ENCODE peak calls at places on chromosomes 13 and 19, in ten cellular contexts. P, O, Z, C, K, M, G, L, J and S are unnamed samples.

GRCh38 chr19:46737761-46738171 is 8.1 kb upstream of the FKRP start:
- DNase-seq in O (no peak), C (no peak), G (no peak), P (no peak), L (no peak), Z (no peak), K (no peak), M (no peak), J (no peak), S (no peak)

GRCh38 chr19:42420055-42420544 is 7.1 kb downstream of the LIPE start:
- DNase-seq in C (peak), J (peak), Z (peak), G (no peak), P (no peak), M (peak), K (peak), L (peak), O (no peak), S (peak)

GRCh38 chr13:27374126-27374613 is 50.2 kb upstream of the GTF3A start:
- DNase-seq in G (no peak), Z (no peak), P (no peak), C (no peak), K (no peak), M (no peak), J (no peak), L (no peak), O (no peak), S (no peak)

GRCh38 chr13:105567951-105568510 is 967.4 kb downstream of the EFNB2 start:
- DNase-seq in J (no peak), Z (no peak), G (no peak), O (no peak), C (no peak), M (no peak), L (no peak), K (no peak), P (no peak), S (no peak)

GRCh38 chr19:36672368-36672767 is 5.7 kb upstream of the ZNF461 start:
- DNase-seq in P (no peak), L (no peak), K (no peak), M (no peak), C (no peak), O (no peak), G (no peak), J (no peak), Z (no peak), S (no peak)

GRCh38 chr13:97573011-97573410 is 139.0 kb downstream of the RAP2A start:
- DNase-seq in G (no peak), P (no peak), K (peak), M (no peak), Z (no peak), J (no peak), C (no peak), L (no peak), O (no peak), S (no peak)

GRCh38 chr19:53991224-53992113 is at the start of gene CACNG6:
- DNase-seq in G (no peak), K (peak), P (no peak), Z (peak), C (no peak), J (no peak), O (no peak), L (no peak), M (no peak), S (no peak)

GRCh38 chr13:42478531-42479156 is 95.3 kb upstream of the TNFSF11 start:
- DNase-seq in Z (no peak), K (peak), P (no peak), C (no peak), J (peak), G (no peak), L (no peak), M (no peak), O (no peak), S (no peak)

GRCh38 chr19:1079566-1080111 is 12.7 kb downstream of the ARHGAP45 start:
- DNase-seq in P (no peak), G (no peak), L (peak), K (no peak), Z (peak), O (no peak), M (no peak), J (no peak), C (peak), S (no peak)

GRCh38 chr13:56864451-56864850 is 276.3 kb upstream of the PRR20A start:
- DNase-seq in M (peak), P (no peak), J (no peak), O (no peak), G (no peak), Z (no peak), C (no peak), L (no peak), K (no peak), S (no peak)

GRCh38 chr19:4553092-4553695 is 6.3 kb downstream of the SEMA6B start:
- DNase-seq in P (no peak), C (no peak), O (no peak), G (no peak), K (no peak), L (no peak), J (no peak), M (no peak), Z (no peak), S (no peak)

GRCh38 chr13:25738342-25738771 is 313.5 kb downstream of the SHISA2 start:
- DNase-seq in L (no peak), G (no peak), P (no peak), O (no peak), K (no peak), Z (no peak), J (no peak), C (no peak), M (peak), S (no peak)

GRCh38 chr13:99415014-99415650 is 86.1 kb upstream of the TM9SF2 start:
- DNase-seq in O (peak), C (no peak), M (no peak), P (no peak), Z (no peak), J (no peak), G (peak), L (no peak), K (no peak), S (no peak)

GRCh38 chr19:38245826-38246498 is 10.2 kb downstream of the PPP1R14A start:
- DNase-seq in C (no peak), G (peak), O (no peak), Z (no peak), K (no peak), L (no peak), J (no peak), M (no peak), P (no peak), S (no peak)

GRCh38 chr13:76720416-76720815 is 165.8 kb downstream of the KCTD12 start:
- DNase-seq in C (no peak), L (no peak), M (no peak), P (no peak), O (no peak), K (no peak), J (no peak), G (no peak), Z (no peak), S (no peak)

GRCh38 chr19:46976845-46977320 is 42.8 kb upstream of the NPAS1 start:
- DNase-seq in C (peak), G (peak), L (no peak), M (peak), Z (peak), K (peak), P (no peak), J (no peak), O (no peak), S (peak)

GRCh38 chr19:44653343-44653742 is 9.6 kb downstream of the PVR start:
- DNase-seq in C (no peak), P (no peak), Z (no peak), K (no peak), L (no peak), G (no peak), J (no peak), O (no peak), M (no peak), S (no peak)

GRCh38 chr19:44890366-44891015 is 563 bp upstream of the TOMM40 start:
- DNase-seq in G (peak), O (peak), C (peak), L (no peak), Z (peak), P (no peak), J (peak), M (peak), K (no peak), S (peak)

GRCh38 chr19:460877-461609 is at the start of gene SHC2:
- DNase-seq in C (no peak), P (no peak), L (no peak), O (no peak), M (no peak), K (peak), Z (no peak), G (no peak), J (no peak), S (no peak)

GRCh38 chr19:18300930-18301717 is 19.7 kb upstream of the JUND start:
- DNase-seq in O (no peak), M (peak), Z (no peak), G (peak), J (no peak), C (peak), L (no peak), P (peak), K (no peak), S (no peak)

GRCh38 chr13:48539550-48539949 is 6.7 kb upstream of the RCBTB2 start:
- DNase-seq in K (no peak), L (no peak), P (no peak), Z (no peak), C (no peak), O (no peak), M (no peak), G (no peak), J (no peak), S (no peak)

GRCh38 chr19:33192010-33192409 is 2.1 kb upstream of the LRP3 start:
- DNase-seq in O (no peak), G (no peak), P (no peak), C (no peak), M (no peak), L (no peak), J (no peak), Z (no peak), K (peak), S (no peak)

GRCh38 chr13:24887759-24888158 is 123.8 kb downstream of the RNF17 start:
- DNase-seq in C (no peak), K (no peak), Z (no peak), M (no peak), L (no peak), O (no peak), P (no peak), G (no peak), J (no peak), S (no peak)

GRCh38 chr19:4310247-4311121 is 6.1 kb downstream of the FSD1 start:
- DNase-seq in G (no peak), K (no peak), O (no peak), M (no peak), L (no peak), Z (peak), J (peak), P (no peak), C (peak), S (no peak)

GRCh38 chr19:6354098-6354674 is 7.1 kb upstream of the CLPP start:
- DNase-seq in C (no peak), Z (no peak), G (no peak), L (no peak), P (no peak), O (no peak), M (no peak), J (no peak), K (no peak), S (no peak)

GRCh38 chr19:55688422-55689218 is 13.6 kb downstream of the EPN1 start:
- DNase-seq in K (no peak), J (no peak), G (no peak), M (no peak), Z (no peak), O (no peak), P (no peak), C (peak), L (no peak), S (no peak)

GRCh38 chr19:31648347-31648746 is 299.1 kb upstream of the TSHZ3 start:
- DNase-seq in M (peak), O (no peak), C (peak), J (no peak), K (no peak), P (no peak), G (no peak), Z (no peak), L (no peak), S (no peak)

GRCh38 chr13:30736461-30736860 is 1.1 kb downstream of the ALOX5AP start:
- DNase-seq in K (no peak), M (no peak), J (no peak), L (no peak), C (no peak), P (no peak), G (no peak), Z (no peak), O (no peak), S (no peak)

GRCh38 chr13:73722120-73722519 is 412.1 kb downstream of the KLF12 start:
- DNase-seq in G (no peak), M (peak), K (no peak), O (no peak), J (peak), L (no peak), C (no peak), Z (no peak), P (no peak), S (no peak)

GRCh38 chr19:21691656-21692055 is 75.7 kb downstream of the ZNF100 start:
- DNase-seq in L (no peak), J (no peak), O (no peak), M (no peak), K (no peak), C (no peak), Z (no peak), G (no peak), P (no peak), S (no peak)

GRCh38 chr13:40476175-40476958 is 190.1 kb downstream of the FOXO1 start:
- DNase-seq in J (no peak), C (no peak), K (no peak), Z (no peak), P (no peak), G (peak), M (peak), L (no peak), O (no peak), S (no peak)

GRCh38 chr13:22945321-22946226 is 235.2 kb upstream of the SGCG start:
- DNase-seq in G (no peak), O (no peak), L (no peak), M (no peak), Z (no peak), C (no peak), J (no peak), P (no peak), K (no peak), S (no peak)

GRCh38 chr13:26074706-26075105 is 22.9 kb upstream of the SHISA2 start:
- DNase-seq in K (no peak), G (no peak), P (no peak), O (no peak), J (no peak), L (no peak), M (peak), Z (no peak), C (no peak), S (no peak)

GRCh38 chr19:16876904-16877361 is 11.9 kb upstream of the F2RL3 start:
- DNase-seq in M (peak), G (no peak), L (no peak), P (no peak), C (no peak), Z (no peak), K (no peak), J (no peak), O (no peak), S (no peak)

GRCh38 chr13:108176685-108177274 is 38.6 kb downstream of the LIG4 start:
- DNase-seq in L (peak), C (peak), O (no peak), G (no peak), K (peak), P (no peak), M (no peak), Z (no peak), J (peak), S (peak)
- TF ChIP-seq CTCF in L (peak), C (peak), O (no peak), G (no peak), K (peak), P (no peak), M (peak), Z (peak), J (peak), S (no peak)

DNA sequence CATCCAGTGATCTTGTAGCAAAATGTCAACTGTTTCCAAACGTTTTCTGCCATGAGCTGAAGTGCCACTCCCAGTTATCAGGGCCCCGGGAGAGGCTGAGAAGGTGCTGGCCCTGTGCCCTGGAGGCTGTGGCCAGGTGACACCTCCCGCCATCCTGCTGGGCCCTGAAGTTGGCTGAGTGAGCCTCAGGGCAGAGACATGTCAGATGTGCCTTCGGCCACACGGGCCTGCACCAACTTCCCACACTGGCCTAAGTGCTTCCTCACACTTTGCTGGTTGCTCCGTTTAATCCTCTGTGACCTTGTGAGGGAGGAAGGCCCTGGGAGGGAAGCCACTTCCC is 4.8 kb downstream of the ADPRHL1 start:
- DNase-seq in J (peak), L (no peak), C (peak), G (peak), O (peak), P (no peak), Z (peak), M (no peak), K (no peak), S (no peak)
- H3K27ac ChIP-seq in J (peak), L (no peak), C (peak), G (no peak), O (peak), P (peak), Z (no peak), M (no peak), K (no peak), S (no peak)

GRCh38 chr13:50274181-50274580 is 258.9 kb downstream of the KCNRG start:
- DNase-seq in O (no peak), K (no peak), Z (no peak), P (no peak), L (no peak), G (no peak), M (no peak), J (no peak), C (no peak), S (no peak)

GRCh38 chr13:50267917-50268316 is 252.7 kb downstream of the KCNRG start:
- DNase-seq in L (no peak), C (no peak), O (no peak), K (no peak), Z (no peak), J (no peak), M (no peak), G (no peak), P (no peak), S (no peak)

GRCh38 chr13:50268500-50268899 is 253.3 kb downstream of the KCNRG start:
- DNase-seq in Z (no peak), K (no peak), O (no peak), C (no peak), M (no peak), J (no peak), L (no peak), P (no peak), G (no peak), S (no peak)
- TF ChIP-seq CTCF in Z (no peak), K (no peak), O (no peak), C (no peak), M (no peak), J (no peak), L (peak), P (peak), G (no peak), S (no peak)

GRCh38 chr13:33725340-33725739 is 92.6 kb upstream of the RFC3 start:
- DNase-seq in G (no peak), Z (no peak), K (no peak), O (no peak), L (no peak), J (no peak), M (no peak), P (no peak), C (no peak), S (no peak)

GRCh38 chr13:33723365-33723764 is 94.6 kb upstream of the RFC3 start:
- DNase-seq in K (no peak), M (no peak), Z (no peak), P (no peak), C (no peak), O (no peak), G (no peak), J (no peak), L (no peak), S (no peak)

GRCh38 chr13:33723772-33724435 is 94.0 kb upstream of the RFC3 start:
- DNase-seq in O (peak), M (peak), C (peak), K (peak), L (peak), P (peak), Z (peak), J (peak), G (peak), S (no peak)

GRCh38 chr13:33722216-33722900 is 95.6 kb upstream of the RFC3 start:
- DNase-seq in C (no peak), G (no peak), O (no peak), P (no peak), M (no peak), Z (no peak), K (no peak), J (no peak), L (no peak), S (no peak)

DNA sequence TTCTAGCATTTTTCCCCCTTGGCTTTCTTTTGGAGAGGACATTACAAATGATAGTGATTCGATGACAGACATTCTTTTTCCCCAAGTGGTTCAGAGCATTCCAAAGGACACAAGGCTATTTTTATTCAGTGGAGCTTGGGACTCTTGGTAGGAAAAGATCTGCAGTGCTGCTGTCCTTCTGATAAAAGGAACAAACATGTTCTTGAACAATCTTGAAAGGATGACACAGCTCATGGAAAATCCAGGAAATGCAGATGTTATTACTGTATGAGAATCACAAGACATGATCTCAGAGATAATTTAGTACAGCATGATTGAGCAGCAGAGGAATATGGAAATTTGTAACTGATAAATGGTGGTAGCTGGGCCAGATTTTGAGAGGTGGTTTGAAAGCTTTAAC is 96.2 kb upstream of the RFC3 start:
- DNase-seq in J (no peak), L (no peak), G (no peak), M (peak), K (no peak), O (no peak), P (no peak), C (no peak), Z (no peak), S (no peak)
- H3K27ac ChIP-seq in J (no peak), L (no peak), G (peak), M (peak), K (no peak), O (peak), P (peak), C (no peak), Z (no peak), S (no peak)

GRCh38 chr13:101576977-101577376 is 124.5 kb downstream of the ITGBL1 start:
- DNase-seq in J (no peak), O (no peak), C (no peak), M (no peak), L (no peak), K (no peak), Z (no peak), G (no peak), P (no peak), S (no peak)
- TF ChIP-seq CTCF in J (no peak), O (no peak), C (no peak), M (no peak), L (no peak), K (no peak), Z (no peak), G (no peak), P (no peak), S (no peak)

DNA sequence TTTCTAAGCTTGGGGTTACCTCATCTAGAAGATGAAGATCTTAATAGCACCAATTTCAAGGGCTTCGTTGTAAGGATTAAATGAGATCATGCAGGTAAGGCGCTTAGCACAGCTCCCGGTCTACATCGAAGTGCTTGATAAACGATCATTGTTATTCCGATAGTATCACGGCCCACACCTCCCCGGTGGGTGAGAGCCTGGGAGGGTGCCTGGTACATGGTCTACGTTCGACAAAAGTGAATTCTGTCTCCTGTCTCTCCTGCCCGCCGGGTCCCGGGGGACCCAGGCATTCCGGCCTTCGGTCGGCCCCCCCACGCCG is 501 bp upstream of the MYH14 start:
- DNase-seq in C (no peak), M (no peak), P (no peak), G (no peak), L (no peak), J (no peak), K (no peak), O (no peak), Z (no peak), S (no peak)
- H3K27ac ChIP-seq in C (no peak), M (no peak), P (peak), G (no peak), L (no peak), J (no peak), K (no peak), O (no peak), Z (no peak), S (no peak)